ENCODE peak calls at places on chromosomes 12 and 14, in seven cellular contexts. K, A, T, E, Z, G and W are unnamed samples.
A peak's percentile ranks its signal among the peaks of the same experiment; 100 is the strongest.

GRCh38 chr14:85444685-85445084 is 85.3 kb upstream of the FLRT2 start:
- DNase-seq in K (peak; percentile 77), G (no peak), Z (no peak), T (no peak), A (no peak), E (no peak), W (no peak)

GRCh38 chr14:88256997-88257755 is 65.9 kb downstream of the KCNK10 start:
- DNase-seq in K (no peak), G (no peak), T (no peak), E (no peak), Z (no peak), A (no peak), W (no peak)

GRCh38 chr12:50117057-50117622 is 5.1 kb downstream of the COX14 start:
- DNase-seq in Z (no peak), G (no peak), T (no peak), K (peak; percentile 50), E (no peak), A (no peak), W (no peak)

GRCh38 chr12:12803186-12803585 is 10.0 kb upstream of the DDX47 start:
- DNase-seq in E (peak; percentile 58), Z (no peak), G (peak; percentile 98), K (no peak), T (no peak), A (no peak), W (peak; percentile 67)

GRCh38 chr12:132123970-132124765 is 20.0 kb downstream of the DDX51 start:
- DNase-seq in A (no peak), Z (no peak), T (no peak), G (no peak), E (no peak), K (no peak), W (no peak)

GRCh38 chr14:94043756-94044475 is 17.8 kb downstream of the OTUB2 start:
- DNase-seq in T (no peak), E (no peak), A (no peak), K (no peak), G (no peak), Z (no peak), W (no peak)

GRCh38 chr12:45232146-45232731 is 16.3 kb downstream of the ANO6 start:
- DNase-seq in A (no peak), Z (no peak), G (no peak), E (no peak), K (no peak), T (no peak), W (no peak)

GRCh38 chr12:32568241-32568640 is 110.9 kb upstream of the DNM1L start:
- DNase-seq in A (no peak), G (peak; percentile 61), T (no peak), E (no peak), K (no peak), Z (no peak), W (no peak)

GRCh38 chr12:133203344-133204263 is 22.3 kb downstream of the ZNF268 start:
- DNase-seq in G (peak; percentile 35), K (no peak), Z (no peak), T (no peak), E (no peak), A (no peak), W (no peak)

GRCh38 chr12:16593546-16593945 is 12.4 kb downstream of the LMO3 start:
- DNase-seq in K (no peak), G (no peak), E (no peak), Z (no peak), A (no peak), T (no peak), W (no peak)

GRCh38 chr14:100424504-100425453 is 101.6 kb downstream of the SLC25A47 start:
- DNase-seq in Z (no peak), T (no peak), K (no peak), G (no peak), A (no peak), E (no peak), W (no peak)

GRCh38 chr14:34053666-34054065 is 102.8 kb upstream of the EGLN3 start:
- DNase-seq in T (no peak), Z (peak; percentile 53), E (peak; percentile 68), K (no peak), G (no peak), A (no peak), W (no peak)

GRCh38 chr12:62930546-62931425 is 4.2 kb downstream of the PPM1H start:
- DNase-seq in G (no peak), Z (no peak), T (no peak), K (no peak), A (no peak), E (no peak), W (no peak)
- H3K4me3 ChIP-seq in G (no peak overlapping the region), Z (no peak overlapping the region), T (no peak overlapping the region), K (no peak overlapping the region), A (no peak overlapping the region), E (no peak overlapping the region), W (no peak overlapping the region)

GRCh38 chr12:114668151-114668891 is 15.7 kb downstream of the TBX3 start:
- DNase-seq in G (peak; percentile 91), E (peak; percentile 89), K (peak; percentile 92), A (no peak), Z (peak; percentile 73), T (no peak), W (no peak)

GRCh38 chr12:114670257-114670955 is 13.6 kb downstream of the TBX3 start:
- DNase-seq in G (no peak), A (no peak), E (no peak), Z (no peak), T (no peak), K (no peak), W (no peak)

GRCh38 chr12:114668905-114669304 is 15.1 kb downstream of the TBX3 start:
- DNase-seq in G (no peak), Z (no peak), T (no peak), K (no peak), A (no peak), E (no peak), W (no peak)

GRCh38 chr12:114671321-114671663 is 12.7 kb downstream of the TBX3 start:
- DNase-seq in K (no peak), G (no peak), E (no peak), A (no peak), T (no peak), Z (no peak), W (no peak)

GRCh38 chr12:114669501-114670256 is 14.3 kb downstream of the TBX3 start:
- DNase-seq in G (no peak), E (no peak), A (no peak), Z (no peak), T (no peak), K (peak; percentile 63), W (no peak)
- H3K4me3 ChIP-seq in G (no peak overlapping the region), E (peak overlapping the region; percentile 62), A (no peak overlapping the region), Z (peak overlapping the region; percentile 68), T (no peak overlapping the region), K (peak overlapping the region; percentile 35), W (no peak overlapping the region)

DNA sequence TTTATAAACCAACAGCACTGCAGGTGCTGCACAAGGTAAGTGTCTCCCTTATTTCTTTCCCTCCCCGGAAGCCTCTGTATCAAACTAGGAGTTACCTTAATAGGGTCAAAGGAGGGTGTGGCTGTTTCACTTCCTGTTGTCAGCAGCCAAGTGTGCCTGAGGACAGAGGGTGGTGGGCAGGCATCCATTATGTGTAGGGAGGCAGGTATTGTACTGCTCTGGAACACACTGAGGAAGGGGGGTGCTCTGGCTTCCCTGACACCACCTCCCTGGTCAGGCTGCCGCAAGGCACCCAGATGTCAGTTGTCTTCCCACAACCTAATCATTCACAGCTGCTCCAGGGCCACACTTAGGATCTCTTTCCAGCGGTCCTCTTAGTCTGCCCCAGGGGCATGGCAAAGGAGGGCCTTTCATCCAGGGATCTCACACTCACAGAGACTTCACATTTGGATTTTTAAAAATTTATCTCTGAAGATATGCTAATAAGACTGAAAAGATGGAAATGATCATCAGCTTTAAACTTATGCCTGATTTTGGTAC is 132.0 kb upstream of the ARHGAP5 start:
- DNase-seq in A (no peak), E (no peak), Z (no peak), T (no peak), G (peak; percentile 68), K (no peak), W (peak; percentile 29)
- H3K4me3 ChIP-seq in A (no peak overlapping the region), E (no peak overlapping the region), Z (no peak overlapping the region), T (no peak overlapping the region), G (peak overlapping the region; percentile 22), K (no peak overlapping the region), W (no peak overlapping the region)

GRCh38 chr14:20477211-20477876 is 8.1 kb downstream of the PNP start:
- DNase-seq in E (no peak), G (no peak), K (peak; percentile 34), Z (peak; percentile 46), T (no peak), A (peak; percentile 16), W (no peak)
- H3K4me3 ChIP-seq in E (no peak overlapping the region), G (no peak overlapping the region), K (no peak overlapping the region), Z (no peak overlapping the region), T (no peak overlapping the region), A (peak overlapping the region; percentile 1), W (no peak overlapping the region)

GRCh38 chr12:52231305-52232232 is 1.5 kb upstream of the KRT7 start:
- DNase-seq in T (no peak), G (peak; percentile 58), A (no peak), Z (no peak), K (no peak), E (peak; percentile 36), W (no peak)
- H3K4me3 ChIP-seq in T (no peak overlapping the region), G (peak overlapping the region; percentile 93), A (no peak overlapping the region), Z (no peak overlapping the region), K (no peak overlapping the region), E (no peak overlapping the region), W (no peak overlapping the region)

GRCh38 chr12:6032726-6033125 is 87.7 kb upstream of the ANO2 start:
- DNase-seq in K (no peak), G (no peak), T (no peak), E (no peak), A (no peak), Z (no peak), W (no peak)
- H3K4me3 ChIP-seq in K (no peak overlapping the region), G (no peak overlapping the region), T (no peak overlapping the region), E (no peak overlapping the region), A (no peak overlapping the region), Z (no peak overlapping the region), W (no peak overlapping the region)

DNA sequence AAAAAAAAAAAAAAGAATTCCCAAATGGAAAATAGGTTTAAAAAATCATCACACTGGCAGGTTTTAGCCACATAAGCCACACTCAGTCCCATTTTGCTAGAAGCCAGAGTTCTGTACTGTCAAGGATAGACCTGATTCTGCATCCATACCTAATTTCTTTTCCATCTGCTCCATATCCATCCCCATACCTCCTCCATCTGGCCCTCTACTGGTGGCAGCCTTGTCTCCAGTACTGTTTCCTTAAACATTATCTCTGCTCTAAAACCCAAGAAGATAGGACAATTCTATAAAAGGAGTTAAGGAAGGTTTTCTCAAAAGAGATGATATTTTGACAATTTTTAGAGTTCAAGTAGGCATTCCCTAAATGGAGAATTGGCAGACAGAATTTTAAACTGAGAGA is 26.0 kb upstream of the RXYLT1 start:
- DNase-seq in Z (no peak), K (no peak), E (no peak), G (peak; percentile 22), A (no peak), T (no peak), W (no peak)
- H3K4me3 ChIP-seq in Z (no peak overlapping the region), K (no peak overlapping the region), E (no peak overlapping the region), G (no peak overlapping the region), A (no peak overlapping the region), T (no peak overlapping the region), W (no peak overlapping the region)

DNA sequence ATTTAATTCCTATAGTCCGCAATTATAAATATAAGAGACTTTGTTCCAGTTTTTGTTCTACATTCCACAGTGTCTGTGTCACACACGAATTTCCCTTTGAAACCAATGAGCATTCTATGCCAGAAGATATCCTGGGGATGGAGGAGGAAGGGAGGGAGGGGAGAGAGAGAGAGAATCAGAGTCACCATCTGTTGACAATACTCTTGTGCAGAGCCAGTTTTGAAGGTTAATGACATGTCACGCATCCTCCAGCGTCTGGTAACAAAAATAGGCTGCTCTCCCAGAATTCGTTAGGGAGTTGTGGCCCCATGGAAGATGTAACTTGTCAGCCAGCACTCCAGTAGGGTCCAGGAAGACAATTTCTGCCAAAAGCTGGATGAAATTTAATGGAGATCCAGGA is 213.5 kb upstream of the KRR1 start:
- DNase-seq in Z (no peak), G (peak; percentile 80), E (no peak), T (no peak), A (no peak), K (no peak), W (no peak)
- H3K4me3 ChIP-seq in Z (no peak overlapping the region), G (peak overlapping the region; percentile 18), E (no peak overlapping the region), T (no peak overlapping the region), A (no peak overlapping the region), K (no peak overlapping the region), W (no peak overlapping the region)